ENCODE peak calls at places on chromosomes 1 and 21, in eight cellular contexts. One of them, this sample, is unnamed.

GRCh38 chr1:170927955-170928850 is 7.1 kb upstream of the MROH9 start:
- DNase-seq in AG04450: no peak
- DNase-seq in ovary: no peak
- DNase-seq in cardiac muscle cell: peak; percentile 32
- DNase-seq in pancreas: no peak
- DNase-seq in gastrocnemius medialis: no peak
- DNase-seq in prostate gland: no peak
- DNase-seq in ascending aorta: no peak
- DNase-seq in this sample: no peak

GRCh38 chr1:177824508-177824982 is 145.3 kb downstream of the SEC16B start:
- DNase-seq in gastrocnemius medialis: no peak
- DNase-seq in pancreas: no peak
- DNase-seq in prostate gland: no peak
- DNase-seq in AG04450: no peak
- DNase-seq in ascending aorta: no peak
- DNase-seq in ovary: no peak
- DNase-seq in cardiac muscle cell: no peak
- DNase-seq in this sample: no peak

GRCh38 chr1:12501661-12502060 is 116.3 kb downstream of the DHRS3 start:
- DNase-seq in AG04450: no peak
- DNase-seq in gastrocnemius medialis: no peak
- DNase-seq in pancreas: no peak
- DNase-seq in cardiac muscle cell: peak; percentile 54
- DNase-seq in prostate gland: no peak
- DNase-seq in ascending aorta: no peak
- DNase-seq in ovary: no peak
- DNase-seq in this sample: no peak

GRCh38 chr21:33244781-33245105 is 15.0 kb downstream of the IFNAR2 start:
- DNase-seq in prostate gland: no peak
- DNase-seq in pancreas: no peak
- DNase-seq in ascending aorta: no peak
- DNase-seq in ovary: no peak
- DNase-seq in gastrocnemius medialis: no peak
- DNase-seq in AG04450: no peak
- DNase-seq in cardiac muscle cell: no peak
- DNase-seq in this sample: no peak

GRCh38 chr1:97073169-97073568 is 351.6 kb downstream of the PTBP2 start:
- DNase-seq in ovary: no peak
- DNase-seq in gastrocnemius medialis: no peak
- DNase-seq in ascending aorta: no peak
- DNase-seq in cardiac muscle cell: no peak
- DNase-seq in prostate gland: no peak
- DNase-seq in AG04450: no peak
- DNase-seq in pancreas: no peak
- DNase-seq in this sample: no peak

GRCh38 chr1:224333939-224334701 is 4.1 kb upstream of the NVL start:
- DNase-seq in prostate gland: no peak
- DNase-seq in ovary: no peak
- DNase-seq in cardiac muscle cell: no peak
- DNase-seq in pancreas: no peak
- DNase-seq in ascending aorta: no peak
- DNase-seq in AG04450: no peak
- DNase-seq in gastrocnemius medialis: no peak
- DNase-seq in this sample: no peak

GRCh38 chr1:25106352-25106751 is 126.0 kb downstream of the SYF2 start:
- DNase-seq in prostate gland: no peak
- DNase-seq in gastrocnemius medialis: no peak
- DNase-seq in cardiac muscle cell: no peak
- DNase-seq in pancreas: no peak
- DNase-seq in ascending aorta: no peak
- DNase-seq in AG04450: no peak
- DNase-seq in ovary: no peak
- DNase-seq in this sample: no peak

GRCh38 chr1:216902669-216903388 is 179.6 kb upstream of the ESRRG start:
- DNase-seq in ovary: no peak
- DNase-seq in cardiac muscle cell: peak; percentile 47
- DNase-seq in pancreas: no peak
- DNase-seq in AG04450: no peak
- DNase-seq in prostate gland: peak; percentile 94
- DNase-seq in gastrocnemius medialis: no peak
- DNase-seq in ascending aorta: no peak
- DNase-seq in this sample: peak; percentile 94

GRCh38 chr21:37915941-37916794 is at the start of gene KCNJ6:
- DNase-seq in gastrocnemius medialis: no peak
- DNase-seq in prostate gland: peak; percentile 14
- DNase-seq in ovary: no peak
- DNase-seq in cardiac muscle cell: peak; percentile 50
- DNase-seq in ascending aorta: no peak
- DNase-seq in pancreas: no peak
- DNase-seq in AG04450: no peak
- DNase-seq in this sample: no peak

GRCh38 chr1:151720190-151720953 is 950 bp upstream of the RIIAD1 start:
- DNase-seq in AG04450: no peak
- DNase-seq in ascending aorta: peak; percentile 34
- DNase-seq in cardiac muscle cell: peak; percentile 49
- DNase-seq in gastrocnemius medialis: no peak
- DNase-seq in pancreas: no peak
- DNase-seq in ovary: peak; percentile 18
- DNase-seq in prostate gland: no peak
- DNase-seq in this sample: no peak

GRCh38 chr1:175514309-175515001 is 228.9 kb downstream of the TNR start:
- DNase-seq in gastrocnemius medialis: no peak
- DNase-seq in ovary: no peak
- DNase-seq in cardiac muscle cell: peak; percentile 89
- DNase-seq in pancreas: no peak
- DNase-seq in prostate gland: no peak
- DNase-seq in AG04450: no peak
- DNase-seq in ascending aorta: no peak
- DNase-seq in this sample: no peak

GRCh38 chr1:183318433-183318832 is 99.7 kb downstream of the NMNAT2 start:
- DNase-seq in AG04450: peak; percentile 83
- DNase-seq in prostate gland: peak; percentile 61
- DNase-seq in ascending aorta: peak; percentile 92
- DNase-seq in ovary: peak; percentile 82
- DNase-seq in cardiac muscle cell: peak; percentile 97
- DNase-seq in pancreas: peak; percentile 86
- DNase-seq in gastrocnemius medialis: peak; percentile 66
- DNase-seq in this sample: peak; percentile 41

GRCh38 chr1:228528612-228529011 is 41.4 kb downstream of the RNF187 start:
- DNase-seq in ovary: no peak
- DNase-seq in ascending aorta: peak; percentile 34
- DNase-seq in prostate gland: no peak
- DNase-seq in AG04450: no peak
- DNase-seq in cardiac muscle cell: no peak
- DNase-seq in gastrocnemius medialis: no peak
- DNase-seq in pancreas: no peak
- DNase-seq in this sample: no peak

GRCh38 chr1:18448889-18449288 is 31.8 kb upstream of the KLHDC7A start:
- DNase-seq in prostate gland: no peak
- DNase-seq in ovary: no peak
- DNase-seq in gastrocnemius medialis: no peak
- DNase-seq in cardiac muscle cell: no peak
- DNase-seq in pancreas: no peak
- DNase-seq in ascending aorta: peak; percentile 9
- DNase-seq in AG04450: no peak
- DNase-seq in this sample: no peak

GRCh38 chr1:101407505-101408211 is 170.8 kb downstream of the S1PR1 start:
- DNase-seq in cardiac muscle cell: no peak
- DNase-seq in ovary: no peak
- DNase-seq in ascending aorta: no peak
- DNase-seq in gastrocnemius medialis: no peak
- DNase-seq in AG04450: no peak
- DNase-seq in pancreas: no peak
- DNase-seq in prostate gland: no peak
- DNase-seq in this sample: no peak

GRCh38 chr1:31549807-31550620 is 26.3 kb upstream of the TINAGL1 start:
- DNase-seq in ascending aorta: no peak
- DNase-seq in ovary: no peak
- DNase-seq in prostate gland: no peak
- DNase-seq in cardiac muscle cell: peak; percentile 26
- DNase-seq in AG04450: no peak
- DNase-seq in gastrocnemius medialis: peak; percentile 31
- DNase-seq in pancreas: no peak
- DNase-seq in this sample: no peak

GRCh38 chr21:29277442-29277841 is 21.3 kb upstream of the BACH1 start:
- DNase-seq in prostate gland: no peak
- DNase-seq in gastrocnemius medialis: no peak
- DNase-seq in ascending aorta: no peak
- DNase-seq in cardiac muscle cell: no peak
- DNase-seq in pancreas: no peak
- DNase-seq in AG04450: no peak
- DNase-seq in ovary: no peak
- DNase-seq in this sample: no peak

GRCh38 chr1:7893529-7894180 is 40.8 kb upstream of the UTS2 start:
- DNase-seq in pancreas: no peak
- DNase-seq in cardiac muscle cell: peak; percentile 89
- DNase-seq in gastrocnemius medialis: no peak
- DNase-seq in AG04450: peak; percentile 46
- DNase-seq in ovary: no peak
- DNase-seq in ascending aorta: peak; percentile 86
- DNase-seq in prostate gland: no peak
- DNase-seq in this sample: no peak

GRCh38 chr1:182841368-182841988 is 2.3 kb downstream of the DHX9 start:
- DNase-seq in pancreas: no peak
- DNase-seq in prostate gland: no peak
- DNase-seq in ascending aorta: no peak
- DNase-seq in cardiac muscle cell: peak; percentile 39
- DNase-seq in gastrocnemius medialis: no peak
- DNase-seq in ovary: no peak
- DNase-seq in AG04450: peak; percentile 1
- DNase-seq in this sample: no peak

GRCh38 chr1:178341218-178341956 is 155.4 kb downstream of the CLEC20A start:
- DNase-seq in ascending aorta: peak; percentile 81
- DNase-seq in pancreas: no peak
- DNase-seq in ovary: peak; percentile 15
- DNase-seq in gastrocnemius medialis: no peak
- DNase-seq in prostate gland: peak; percentile 82
- DNase-seq in AG04450: peak; percentile 45
- DNase-seq in cardiac muscle cell: peak; percentile 91
- DNase-seq in this sample: peak; percentile 78

GRCh38 chr1:52190500-52191252 is 48.8 kb downstream of the ZFYVE9 start:
- DNase-seq in ovary: no peak
- DNase-seq in cardiac muscle cell: no peak
- DNase-seq in pancreas: no peak
- DNase-seq in AG04450: no peak
- DNase-seq in prostate gland: no peak
- DNase-seq in ascending aorta: no peak
- DNase-seq in gastrocnemius medialis: no peak
- DNase-seq in this sample: no peak
- H3K27ac ChIP-seq in ovary: no peak overlapping the region
- H3K27ac ChIP-seq in cardiac muscle cell: no peak overlapping the region
- H3K27ac ChIP-seq in pancreas: no peak overlapping the region
- H3K27ac ChIP-seq in AG04450: no peak overlapping the region
- H3K27ac ChIP-seq in prostate gland: no peak overlapping the region
- H3K27ac ChIP-seq in ascending aorta: no peak overlapping the region
- H3K27ac ChIP-seq in gastrocnemius medialis: no peak overlapping the region
- H3K27ac ChIP-seq in this sample: peak overlapping the region; percentile 77

GRCh38 chr1:3032970-3033794 is 11.9 kb downstream of the ACTRT2 start:
- DNase-seq in gastrocnemius medialis: no peak
- DNase-seq in ascending aorta: peak; percentile 57
- DNase-seq in pancreas: no peak
- DNase-seq in cardiac muscle cell: no peak
- DNase-seq in prostate gland: no peak
- DNase-seq in AG04450: no peak
- DNase-seq in ovary: no peak
- DNase-seq in this sample: no peak
- H3K27ac ChIP-seq in gastrocnemius medialis: no peak overlapping the region
- H3K27ac ChIP-seq in ascending aorta: no peak overlapping the region
- H3K27ac ChIP-seq in pancreas: no peak overlapping the region
- H3K27ac ChIP-seq in cardiac muscle cell: no peak overlapping the region
- H3K27ac ChIP-seq in prostate gland: no peak overlapping the region
- H3K27ac ChIP-seq in AG04450: no peak overlapping the region
- H3K27ac ChIP-seq in ovary: no peak overlapping the region
- H3K27ac ChIP-seq in this sample: no peak overlapping the region

GRCh38 chr1:160117300-160117699 is 1.7 kb downstream of the ATP1A2 start:
- DNase-seq in prostate gland: no peak
- DNase-seq in ovary: no peak
- DNase-seq in ascending aorta: no peak
- DNase-seq in AG04450: no peak
- DNase-seq in pancreas: no peak
- DNase-seq in cardiac muscle cell: no peak
- DNase-seq in gastrocnemius medialis: no peak
- DNase-seq in this sample: no peak

GRCh38 chr1:160115545-160116276 is at the start of gene ATP1A2:
- DNase-seq in pancreas: no peak
- DNase-seq in AG04450: no peak
- DNase-seq in ascending aorta: peak; percentile 80
- DNase-seq in ovary: no peak
- DNase-seq in gastrocnemius medialis: peak; percentile 78
- DNase-seq in prostate gland: no peak
- DNase-seq in cardiac muscle cell: no peak
- DNase-seq in this sample: no peak

GRCh38 chr1:160118928-160119327 is 3.4 kb downstream of the ATP1A2 start:
- DNase-seq in gastrocnemius medialis: no peak
- DNase-seq in AG04450: no peak
- DNase-seq in pancreas: no peak
- DNase-seq in ovary: no peak
- DNase-seq in cardiac muscle cell: no peak
- DNase-seq in prostate gland: no peak
- DNase-seq in ascending aorta: no peak
- DNase-seq in this sample: no peak

GRCh38 chr1:160117709-160118183 is 2.2 kb downstream of the ATP1A2 start:
- DNase-seq in prostate gland: no peak
- DNase-seq in ovary: peak; percentile 68
- DNase-seq in pancreas: no peak
- DNase-seq in gastrocnemius medialis: peak; percentile 70
- DNase-seq in ascending aorta: no peak
- DNase-seq in cardiac muscle cell: peak; percentile 64
- DNase-seq in AG04450: no peak
- DNase-seq in this sample: no peak

GRCh38 chr1:160116277-160117147 is 953 bp downstream of the ATP1A2 start:
- DNase-seq in ovary: no peak
- DNase-seq in gastrocnemius medialis: peak; percentile 86
- DNase-seq in ascending aorta: no peak
- DNase-seq in prostate gland: no peak
- DNase-seq in cardiac muscle cell: peak; percentile 32
- DNase-seq in pancreas: no peak
- DNase-seq in AG04450: no peak
- DNase-seq in this sample: peak; percentile 98
- H3K27ac ChIP-seq in ovary: peak overlapping the region; percentile 60
- H3K27ac ChIP-seq in gastrocnemius medialis: peak overlapping the region; percentile 99
- H3K27ac ChIP-seq in ascending aorta: peak overlapping the region; percentile 86
- H3K27ac ChIP-seq in prostate gland: peak overlapping the region; percentile 44
- H3K27ac ChIP-seq in cardiac muscle cell: peak overlapping the region; percentile 33
- H3K27ac ChIP-seq in pancreas: no peak overlapping the region
- H3K27ac ChIP-seq in AG04450: no peak overlapping the region
- H3K27ac ChIP-seq in this sample: peak overlapping the region; percentile 29

DNA sequence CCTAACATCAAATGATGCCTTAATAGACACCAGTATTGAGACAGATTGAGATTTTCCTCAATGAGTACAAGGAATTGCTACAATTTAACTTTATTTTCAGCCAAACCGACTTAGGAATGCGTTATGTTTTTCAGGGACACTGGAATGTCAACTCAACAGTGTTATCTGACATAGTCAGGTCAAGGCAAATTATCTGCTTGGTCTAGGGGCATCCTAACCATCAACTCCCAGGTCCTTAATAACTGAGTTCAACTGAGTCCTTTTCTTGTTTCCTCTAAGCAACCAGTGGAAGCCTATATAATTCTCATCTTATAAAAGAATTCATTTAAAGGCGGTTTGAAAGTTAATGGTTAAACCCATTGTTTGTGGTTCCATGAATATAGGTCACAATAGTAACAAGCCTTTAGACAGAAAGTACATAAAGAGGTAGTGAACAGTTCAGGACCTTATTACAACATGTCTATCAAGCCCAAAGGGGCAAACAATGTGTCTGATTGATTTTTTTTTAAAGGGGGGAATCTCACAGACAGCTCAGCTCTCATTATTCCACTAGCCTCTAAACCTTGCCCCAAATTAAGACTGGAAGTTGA is 32.3 kb upstream of the NR5A2 start:
- DNase-seq in AG04450: no peak
- DNase-seq in ascending aorta: no peak
- DNase-seq in pancreas: no peak
- DNase-seq in gastrocnemius medialis: no peak
- DNase-seq in ovary: no peak
- DNase-seq in cardiac muscle cell: no peak
- DNase-seq in prostate gland: no peak
- DNase-seq in this sample: no peak
- H3K27ac ChIP-seq in AG04450: no peak overlapping the region
- H3K27ac ChIP-seq in ascending aorta: no peak overlapping the region
- H3K27ac ChIP-seq in pancreas: no peak overlapping the region
- H3K27ac ChIP-seq in gastrocnemius medialis: no peak overlapping the region
- H3K27ac ChIP-seq in ovary: no peak overlapping the region
- H3K27ac ChIP-seq in cardiac muscle cell: no peak overlapping the region
- H3K27ac ChIP-seq in prostate gland: no peak overlapping the region
- H3K27ac ChIP-seq in this sample: no peak overlapping the region

This sample was measured in epithelial cell of prostate.